ENCODE peak calls at places on chromosomes 2 and 18, in eight cellular contexts. W, F, A, M, C, R, L and B are unnamed samples.

GRCh38 chr2:133732982-133733670 is 164.9 kb upstream of the NCKAP5 start:
- DNase-seq in W (no peak), F (no peak), A (no peak), M (no peak), C (no peak), R (no peak), L (no peak), B (no peak)

GRCh38 chr2:168678153-168678853 is 124.1 kb upstream of the NOSTRIN start:
- DNase-seq in W (no peak), F (no peak), A (no peak), M (no peak), C (no peak), R (no peak), L (no peak), B (no peak)

GRCh38 chr2:26488463-26489212 is 10.7 kb upstream of the OTOF start:
- DNase-seq in W (no peak), F (no peak), A (no peak), M (peak; percentile 59), C (no peak), R (no peak), L (no peak), B (no peak)

GRCh38 chr2:190649798-190650390 is 1.0 kb downstream of the NAB1 start:
- DNase-seq in W (no peak), F (no peak), A (no peak), M (no peak), C (peak; percentile 56), R (no peak), L (no peak), B (no peak)

GRCh38 chr2:172090044-172090946 is 5.0 kb downstream of the DLX1 start:
- DNase-seq in W (no peak), F (no peak), A (no peak), M (no peak), C (no peak), R (no peak), L (peak; percentile 22), B (peak; percentile 28)

GRCh38 chr2:241967096-241967495 is 97.6 kb downstream of the RTP5 start:
- DNase-seq in W (no peak), F (no peak), A (no peak), M (no peak), C (no peak), R (no peak), L (no peak), B (no peak)

GRCh38 chr2:107742460-107743027 is 84.1 kb upstream of the RGPD4 start:
- DNase-seq in W (no peak), F (no peak), A (no peak), M (no peak), C (no peak), R (no peak), L (no peak), B (no peak)

GRCh38 chr18:6835345-6835744 is 105.8 kb downstream of the ARHGAP28 start:
- DNase-seq in W (no peak), F (no peak), A (no peak), M (no peak), C (no peak), R (no peak), L (no peak), B (no peak)

GRCh38 chr18:46387426-46388131 is 269.4 kb downstream of the LOXHD1 start:
- DNase-seq in W (no peak), F (no peak), A (no peak), M (no peak), C (no peak), R (no peak), L (no peak), B (no peak)

GRCh38 chr2:57877811-57878572 is 168.6 kb upstream of the VRK2 start:
- DNase-seq in W (no peak), F (no peak), A (no peak), M (no peak), C (no peak), R (no peak), L (no peak), B (no peak)

GRCh38 chr2:101873543-101873942 is 118.2 kb upstream of the IL1R2 start:
- DNase-seq in W (no peak), F (no peak), A (no peak), M (no peak), C (no peak), R (no peak), L (no peak), B (peak; percentile 30)

GRCh38 chr18:48328473-48329205 is 80.5 kb downstream of the ZBTB7C start:
- DNase-seq in W (no peak), F (no peak), A (no peak), M (no peak), C (peak; percentile 70), R (no peak), L (no peak), B (no peak)

GRCh38 chr2:231452799-231453508 is 11.3 kb downstream of the NCL start:
- DNase-seq in W (no peak), F (no peak), A (no peak), M (no peak), C (no peak), R (no peak), L (no peak), B (no peak)

GRCh38 chr2:71422786-71423185 is 30.6 kb upstream of the DYSF start:
- DNase-seq in W (no peak), F (no peak), A (no peak), M (no peak), C (no peak), R (no peak), L (no peak), B (no peak)

GRCh38 chr2:30422437-30422805 is 24.6 kb upstream of the LCLAT1 start:
- DNase-seq in W (no peak), F (no peak), A (no peak), M (no peak), C (no peak), R (no peak), L (peak; percentile 45), B (peak; percentile 59)

GRCh38 chr18:13107074-13107473 is 111.5 kb upstream of the LDLRAD4 start:
- DNase-seq in W (no peak), F (no peak), A (no peak), M (no peak), C (peak; percentile 6), R (no peak), L (no peak), B (no peak)

GRCh38 chr2:54708584-54709340 is 14.7 kb upstream of the EML6 start:
- DNase-seq in W (no peak), F (peak; percentile 19), A (no peak), M (peak; percentile 87), C (no peak), R (peak; percentile 77), L (no peak), B (peak; percentile 27)

GRCh38 chr2:216554755-216555154 is 56.1 kb downstream of the RPL37A start:
- DNase-seq in W (no peak), F (no peak), A (no peak), M (no peak), C (no peak), R (no peak), L (no peak), B (no peak)

GRCh38 chr2:239178484-239178883 is 222.3 kb downstream of the HDAC4 start:
- DNase-seq in W (no peak), F (peak; percentile 5), A (no peak), M (peak; percentile 38), C (no peak), R (peak; percentile 25), L (no peak), B (no peak)

GRCh38 chr18:65983750-65984149 is 232.9 kb downstream of the CDH7 start:
- DNase-seq in W (no peak), F (no peak), A (no peak), M (no peak), C (no peak), R (no peak), L (no peak), B (no peak)

GRCh38 chr2:237171396-237171795 is 85.7 kb downstream of the COPS8 start:
- DNase-seq in W (peak; percentile 93), F (peak; percentile 71), A (peak; percentile 94), M (no peak), C (peak; percentile 99), R (no peak), L (no peak), B (no peak)

GRCh38 chr2:230068658-230069080 is at the start of gene SLC16A14:
- DNase-seq in W (peak; percentile 24), F (peak; percentile 30), A (no peak), M (no peak), C (peak; percentile 65), R (no peak), L (peak; percentile 20), B (peak; percentile 38)

GRCh38 chr2:118047273-118047898 is 33.5 kb upstream of the CCDC93 start:
- DNase-seq in W (no peak), F (no peak), A (no peak), M (no peak), C (peak; percentile 64), R (no peak), L (no peak), B (no peak)

GRCh38 chr2:227456772-227457171 is 15.2 kb upstream of the AGFG1 start:
- DNase-seq in W (no peak), F (no peak), A (no peak), M (no peak), C (no peak), R (no peak), L (no peak), B (no peak)

GRCh38 chr18:54222922-54223567 is 1.4 kb downstream of the MBD2 start:
- DNase-seq in W (no peak), F (no peak), A (no peak), M (no peak), C (peak; percentile 2), R (no peak), L (no peak), B (no peak)
- TF ChIP-seq CTCF in W (peak; percentile 11), F (no peak), A (peak; percentile 30), M (peak; percentile 61), C (no peak), R (peak; percentile 25), L (peak; percentile 21), B (peak; percentile 27)

GRCh38 chr2:74138952-74139323 is 8.8 kb downstream of the BOLA3 start:
- DNase-seq in W (no peak), F (no peak), A (no peak), M (no peak), C (no peak), R (no peak), L (no peak), B (no peak)
- TF ChIP-seq CTCF in W (peak; percentile 26), F (no peak), A (peak; percentile 10), M (peak; percentile 19), C (no peak), R (peak; percentile 7), L (no peak), B (no peak)

GRCh38 chr2:202870431-202871160 is 970 bp downstream of the ICA1L start:
- DNase-seq in W (peak; percentile 38), F (peak; percentile 66), A (no peak), M (no peak), C (peak; percentile 32), R (peak; percentile 78), L (peak; percentile 78), B (peak; percentile 81)
- TF ChIP-seq CTCF in W (peak; percentile 56), F (no peak), A (peak; percentile 42), M (peak; percentile 82), C (peak; percentile 40), R (peak; percentile 48), L (peak; percentile 70), B (peak; percentile 68)

DNA sequence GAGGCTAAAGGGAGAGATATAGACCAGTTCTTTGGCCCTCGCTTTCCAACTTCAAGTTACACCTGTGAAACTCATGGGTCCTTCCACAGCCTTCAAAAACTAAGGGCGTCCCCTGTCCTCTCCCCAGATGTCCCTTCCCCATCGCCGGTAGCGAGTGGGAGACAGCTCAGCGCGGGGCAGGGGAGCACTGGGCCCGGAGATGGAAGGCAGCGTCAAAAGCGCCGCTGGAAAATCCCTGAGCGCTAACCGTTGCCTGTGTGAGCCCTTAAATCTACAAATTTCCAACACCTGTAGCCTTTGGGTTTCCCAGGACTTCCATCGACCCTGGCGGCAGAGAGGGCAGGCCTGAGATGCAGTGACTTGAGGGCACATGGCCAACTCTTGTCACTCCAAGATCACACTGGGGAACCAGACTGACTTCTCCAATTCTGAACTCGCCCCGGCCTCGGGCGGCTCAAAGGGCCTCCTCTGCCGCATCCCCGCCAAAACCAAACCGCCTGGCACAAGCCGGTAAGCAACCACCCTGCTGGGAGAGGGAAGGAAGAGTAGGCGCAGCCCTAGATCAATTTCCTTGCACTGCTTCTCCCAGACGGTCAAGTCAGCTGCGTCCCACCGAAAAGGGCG is 879 bp upstream of the EPAS1 start:
- DNase-seq in W (no peak), F (peak; percentile 38), A (no peak), M (no peak), C (no peak), R (peak; percentile 84), L (peak; percentile 38), B (peak; percentile 53)
- TF ChIP-seq CTCF in W (no peak), F (no peak), A (no peak), M (no peak), C (no peak), R (no peak), L (no peak), B (no peak)